ENCODE peak calls at places on chromosome 12, in nine cellular contexts. O, D, A, Q, P, V, I, J and W are unnamed samples.

GRCh38 chr12:59084758-59085383 is 164.6 kb upstream of the LRIG3 start:
- DNase-seq in O (no peak), D (no peak), A (no peak), Q (no peak), P (no peak), V (peak), I (peak), J (no peak), W (no peak)

GRCh38 chr12:62967701-62968100 is 32.8 kb upstream of the PPM1H start:
- DNase-seq in O (no peak), D (no peak), A (no peak), Q (no peak), P (no peak), V (no peak), I (no peak), J (no peak), W (no peak)

GRCh38 chr12:43692064-43692463 is 66.5 kb downstream of the PUS7L start:
- DNase-seq in O (no peak), D (peak), A (peak), Q (no peak), P (no peak), V (no peak), I (no peak), J (no peak), W (no peak)

GRCh38 chr12:117540011-117540410 is 178.6 kb upstream of the NOS1 start:
- DNase-seq in O (no peak), D (no peak), A (no peak), Q (no peak), P (no peak), V (no peak), I (no peak), J (no peak), W (no peak)

GRCh38 chr12:38919191-38919590 is 13.8 kb upstream of the CPNE8 start:
- DNase-seq in O (no peak), D (peak), A (peak), Q (no peak), P (no peak), V (no peak), I (no peak), J (no peak), W (no peak)

GRCh38 chr12:66662729-66663128 is 16.1 kb downstream of the GRIP1 start:
- DNase-seq in O (no peak), D (peak), A (peak), Q (no peak), P (no peak), V (no peak), I (peak), J (no peak), W (no peak)

GRCh38 chr12:66405395-66405794 is 103.1 kb downstream of the HELB start:
- DNase-seq in O (no peak), D (no peak), A (peak), Q (no peak), P (no peak), V (no peak), I (no peak), J (no peak), W (no peak)

GRCh38 chr12:129700036-129700435 is 203.8 kb downstream of the TMEM132D start:
- DNase-seq in O (no peak), D (no peak), A (no peak), Q (no peak), P (no peak), V (no peak), I (no peak), J (no peak), W (no peak)